ENCODE peak calls at places on chromosomes 7 and 10, in five cellular contexts. One of them, this sample, is unnamed.
A peak's percentile ranks its signal among the peaks of the same experiment; 100 is the strongest.

GRCh38 chr10:29353291-29353690 is 64.4 kb downstream of the LYZL1 start:
- DNase-seq in HFFc6: no peak
- DNase-seq in GM12865: no peak
- DNase-seq in ACHN: no peak
- DNase-seq in upper lobe of right lung: no peak
- DNase-seq in this sample: no peak

GRCh38 chr10:24519950-24520349 is 203.7 kb downstream of the ARHGAP21 start:
- DNase-seq in HFFc6: no peak
- DNase-seq in GM12865: no peak
- DNase-seq in ACHN: no peak
- DNase-seq in upper lobe of right lung: no peak
- DNase-seq in this sample: no peak

GRCh38 chr7:139813689-139814088 is 15.4 kb upstream of the TBXAS1 start:
- DNase-seq in HFFc6: no peak
- DNase-seq in GM12865: no peak
- DNase-seq in ACHN: no peak
- DNase-seq in upper lobe of right lung: no peak
- DNase-seq in this sample: no peak

GRCh38 chr10:17409170-17409733 is 45.1 kb downstream of the ST8SIA6 start:
- DNase-seq in HFFc6: peak; percentile 7
- DNase-seq in GM12865: peak; percentile 7
- DNase-seq in ACHN: peak; percentile 17
- DNase-seq in upper lobe of right lung: no peak
- DNase-seq in this sample: no peak

GRCh38 chr10:113524539-113525490 is 28.0 kb upstream of the HABP2 start:
- DNase-seq in HFFc6: peak; percentile 17
- DNase-seq in GM12865: no peak
- DNase-seq in ACHN: no peak
- DNase-seq in upper lobe of right lung: no peak
- DNase-seq in this sample: no peak

GRCh38 chr10:123158682-123159081 is 4.5 kb downstream of the BUB3 start:
- DNase-seq in HFFc6: no peak
- DNase-seq in GM12865: no peak
- DNase-seq in ACHN: no peak
- DNase-seq in upper lobe of right lung: no peak
- DNase-seq in this sample: no peak

GRCh38 chr10:6054884-6055283 is 7.3 kb downstream of the IL2RA start:
- DNase-seq in HFFc6: no peak
- DNase-seq in GM12865: no peak
- DNase-seq in ACHN: no peak
- DNase-seq in upper lobe of right lung: no peak
- DNase-seq in this sample: no peak

GRCh38 chr10:103816431-103816830 is 38.9 kb downstream of the SH3PXD2A start:
- DNase-seq in HFFc6: no peak
- DNase-seq in GM12865: peak; percentile 34
- DNase-seq in ACHN: peak; percentile 22
- DNase-seq in upper lobe of right lung: no peak
- DNase-seq in this sample: no peak

GRCh38 chr7:132424277-132424676 is 152.0 kb downstream of the PLXNA4 start:
- DNase-seq in HFFc6: no peak
- DNase-seq in GM12865: no peak
- DNase-seq in ACHN: no peak
- DNase-seq in upper lobe of right lung: no peak
- DNase-seq in this sample: no peak

GRCh38 chr10:133134411-133135115 is 25.5 kb upstream of the KNDC1 start:
- DNase-seq in HFFc6: no peak
- DNase-seq in GM12865: no peak
- DNase-seq in ACHN: no peak
- DNase-seq in upper lobe of right lung: no peak
- DNase-seq in this sample: no peak

GRCh38 chr10:15476337-15476736 is 105.2 kb upstream of the FAM171A1 start:
- DNase-seq in HFFc6: no peak
- DNase-seq in GM12865: no peak
- DNase-seq in ACHN: no peak
- DNase-seq in upper lobe of right lung: no peak
- DNase-seq in this sample: no peak

GRCh38 chr10:52420656-52421055 is 106.6 kb downstream of the DKK1 start:
- DNase-seq in HFFc6: no peak
- DNase-seq in GM12865: no peak
- DNase-seq in ACHN: no peak
- DNase-seq in upper lobe of right lung: no peak
- DNase-seq in this sample: no peak

GRCh38 chr7:85750454-85750949 is 563.6 kb upstream of the SEMA3D start:
- DNase-seq in HFFc6: peak; percentile 32
- DNase-seq in GM12865: peak; percentile 52
- DNase-seq in ACHN: peak; percentile 72
- DNase-seq in upper lobe of right lung: no peak
- DNase-seq in this sample: peak; percentile 5

GRCh38 chr10:6178581-6178980 is 24.2 kb upstream of the PFKFB3 start:
- DNase-seq in HFFc6: no peak
- DNase-seq in GM12865: no peak
- DNase-seq in ACHN: no peak
- DNase-seq in upper lobe of right lung: peak; percentile 46
- DNase-seq in this sample: no peak

GRCh38 chr10:69253171-69253570 is 25.1 kb upstream of the HK1 start:
- DNase-seq in HFFc6: no peak
- DNase-seq in GM12865: no peak
- DNase-seq in ACHN: no peak
- DNase-seq in upper lobe of right lung: no peak
- DNase-seq in this sample: no peak

GRCh38 chr10:27745719-27746363 is at the start of gene MKX:
- DNase-seq in HFFc6: peak; percentile 55
- DNase-seq in GM12865: no peak
- DNase-seq in ACHN: no peak
- DNase-seq in upper lobe of right lung: peak; percentile 78
- DNase-seq in this sample: no peak

GRCh38 chr10:77609781-77610272 is 27.8 kb downstream of the KCNMA1 start:
- DNase-seq in HFFc6: peak; percentile 35
- DNase-seq in GM12865: peak; percentile 49
- DNase-seq in ACHN: no peak
- DNase-seq in upper lobe of right lung: no peak
- DNase-seq in this sample: no peak

GRCh38 chr10:52447931-52448353 is 133.9 kb downstream of the DKK1 start:
- DNase-seq in HFFc6: peak; percentile 13
- DNase-seq in GM12865: no peak
- DNase-seq in ACHN: no peak
- DNase-seq in upper lobe of right lung: no peak
- DNase-seq in this sample: no peak

GRCh38 chr10:98168147-98168546 is 33.7 kb downstream of the R3HCC1L start:
- DNase-seq in HFFc6: no peak
- DNase-seq in GM12865: peak; percentile 34
- DNase-seq in ACHN: no peak
- DNase-seq in upper lobe of right lung: no peak
- DNase-seq in this sample: no peak

GRCh38 chr10:110083884-110084283 is 76.1 kb downstream of the ADD3 start:
- DNase-seq in HFFc6: no peak
- DNase-seq in GM12865: no peak
- DNase-seq in ACHN: peak; percentile 43
- DNase-seq in upper lobe of right lung: no peak
- DNase-seq in this sample: no peak

GRCh38 chr10:100025528-100026070 is 15.9 kb upstream of the DNMBP start:
- DNase-seq in HFFc6: no peak
- DNase-seq in GM12865: no peak
- DNase-seq in ACHN: no peak
- DNase-seq in upper lobe of right lung: no peak
- DNase-seq in this sample: no peak

GRCh38 chr10:24908793-24909423 is 43.5 kb downstream of the PRTFDC1 start:
- DNase-seq in HFFc6: peak; percentile 60
- DNase-seq in GM12865: no peak
- DNase-seq in ACHN: peak; percentile 54
- DNase-seq in upper lobe of right lung: no peak
- DNase-seq in this sample: no peak